ENCODE peak calls at places on chromosomes 7 and 10, in eight cellular contexts. K is IMR-90, D is activated B cell treated with CpG ODN at 0.5 μM for 24 hours, S is nephron progenitor cell, A is fibroblast of lung, O is right atrium auricular region, E is fibroblast of mammary gland, W is PC-9. H is an unnamed sample.

GRCh38 chr10:122152544-122152943 is 118.6 kb upstream of the BTBD16 start:
- DNase-seq in A (peak), K (peak), E (peak), W (no peak), O (peak), S (no peak), D (no peak), H (no peak)

GRCh38 chr10:96376483-96376882 is 17.7 kb upstream of the OPALIN start:
- DNase-seq in W (no peak), O (no peak), K (no peak), A (no peak), S (no peak), E (no peak), D (no peak), H (no peak)

GRCh38 chr10:109902992-109903947 is 20.0 kb downstream of the XPNPEP1 start:
- DNase-seq in E (peak), K (peak), D (no peak), A (peak), O (no peak), S (no peak), W (no peak), H (no peak)

GRCh38 chr7:79461660-79462059 is 8.2 kb upstream of the MAGI2 start:
- DNase-seq in W (peak), D (no peak), E (peak), O (no peak), K (peak), A (peak), S (no peak), H (no peak)

GRCh38 chr7:132771301-132771730 is 195.0 kb upstream of the PLXNA4 start:
- DNase-seq in S (no peak), E (no peak), O (no peak), W (no peak), K (no peak), A (no peak), D (no peak), H (no peak)

GRCh38 chr10:12729885-12730284 is 271.6 kb downstream of the CCDC3 start:
- DNase-seq in D (no peak), E (no peak), A (no peak), W (no peak), S (peak), O (no peak), K (no peak), H (no peak)

GRCh38 chr10:43128958-43129706 is 9.1 kb upstream of the CSGALNACT2 start:
- DNase-seq in K (peak), A (peak), O (peak), D (no peak), W (peak), S (no peak), E (peak), H (no peak)

GRCh38 chr10:11757452-11757819 is 15.3 kb downstream of the ECHDC3 start:
- DNase-seq in E (peak), O (peak), A (peak), S (no peak), D (no peak), K (peak), W (no peak), H (no peak)

GRCh38 chr7:151472644-151473380 is 32.9 kb upstream of the CRYGN start:
- DNase-seq in W (no peak), D (no peak), S (no peak), E (no peak), O (no peak), A (peak), K (no peak), H (no peak)

GRCh38 chr7:29987821-29988317 is 1.7 kb downstream of the SCRN1 start:
- DNase-seq in S (no peak), K (peak), O (no peak), D (no peak), E (peak), A (peak), W (peak), H (no peak)

GRCh38 chr7:121624922-121625321 is 228.8 kb upstream of the FAM3C start:
- DNase-seq in S (no peak), O (peak), K (no peak), E (peak), A (peak), W (no peak), D (no peak), H (no peak)

GRCh38 chr7:74329225-74329624 is 40.0 kb downstream of the CLIP2 start:
- DNase-seq in E (no peak), A (no peak), W (no peak), O (no peak), D (no peak), K (no peak), S (no peak), H (no peak)

GRCh38 chr10:120514035-120514620 is 57.1 kb downstream of the PLPP4 start:
- DNase-seq in E (peak), O (no peak), K (peak), D (no peak), S (peak), A (no peak), W (no peak), H (no peak)

GRCh38 chr10:49351669-49352068 is 44.2 kb downstream of the DRGX start:
- DNase-seq in K (no peak), E (no peak), D (no peak), S (no peak), O (no peak), A (no peak), W (no peak), H (no peak)

GRCh38 chr7:90458104-90458503 is 11.3 kb upstream of the PTTG1IP2 start:
- DNase-seq in O (no peak), K (no peak), D (no peak), S (no peak), W (no peak), A (no peak), E (no peak), H (no peak)

GRCh38 chr7:147251924-147252323 is 1135.3 kb downstream of the CNTNAP2 start:
- DNase-seq in A (no peak), D (no peak), W (no peak), O (no peak), S (no peak), E (no peak), K (no peak), H (no peak)

GRCh38 chr7:28155019-28155660 is 25.5 kb downstream of the JAZF1 start:
- DNase-seq in E (no peak), D (no peak), S (no peak), O (no peak), K (no peak), A (no peak), W (no peak), H (no peak)

GRCh38 chr7:11492307-11492706 is 339.7 kb downstream of the THSD7A start:
- DNase-seq in E (peak), S (no peak), O (no peak), W (no peak), K (no peak), D (no peak), A (peak), H (no peak)

GRCh38 chr10:16887565-16887964 is 70.3 kb upstream of the RSU1 start:
- DNase-seq in O (no peak), S (no peak), W (no peak), E (peak), K (peak), A (peak), D (no peak), H (no peak)

GRCh38 chr7:120523985-120524384 is 251.0 kb downstream of the KCND2 start:
- DNase-seq in A (no peak), E (no peak), S (no peak), W (no peak), O (no peak), K (no peak), D (no peak), H (no peak)

GRCh38 chr7:137480824-137481365 is 137.4 kb upstream of the PTN start:
- DNase-seq in D (no peak), E (peak), S (no peak), O (no peak), K (no peak), W (no peak), A (no peak), H (no peak)

DNA sequence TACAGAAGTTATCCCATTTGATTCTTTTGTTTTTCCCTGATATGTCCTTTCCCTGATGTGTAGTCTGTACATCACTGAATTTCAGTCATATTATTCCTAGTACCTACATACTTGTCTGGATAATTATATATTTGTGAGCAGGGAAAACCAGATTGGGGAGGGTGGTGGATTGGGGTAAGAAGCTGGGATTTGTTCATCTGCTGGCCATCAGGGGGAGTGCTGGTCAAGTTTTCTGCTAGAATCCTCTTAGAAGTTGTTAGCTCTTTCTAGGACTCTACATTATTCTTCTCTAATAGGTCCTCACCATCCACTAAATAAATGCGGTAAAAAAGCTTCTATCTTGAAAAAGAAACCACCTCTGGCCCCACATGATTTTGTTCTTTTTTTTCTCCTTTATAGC is 232.7 kb upstream of the TAC1 start:
- DNase-seq in S (peak), O (no peak), E (peak), A (no peak), W (no peak), K (no peak), D (no peak), H (no peak)
- TF ChIP-seq CTCF in S (peak), O (no peak), E (peak), A (no peak), W (peak), K (peak), D (no peak), H (peak)

GRCh38 chr7:140397784-140398750 is at the start of gene SLC37A3:
- DNase-seq in O (peak), A (peak), S (peak), K (peak), E (peak), W (peak), D (peak), H (peak)
- TF ChIP-seq CTCF in O (no peak), A (peak), S (no peak), K (peak), E (no peak), W (no peak), D (no peak), H (no peak)

GRCh38 chr7:100400656-100401055 is 27.4 kb downstream of the PILRA start:
- DNase-seq in K (no peak), D (no peak), W (no peak), O (no peak), E (no peak), A (no peak), S (peak), H (no peak)
- TF ChIP-seq CTCF in K (peak), D (no peak), W (no peak), O (no peak), E (no peak), A (no peak), S (peak), H (peak)

GRCh38 chr10:25555865-25556264 is 378.2 kb upstream of the MYO3A start:
- DNase-seq in S (no peak), W (no peak), E (no peak), O (no peak), K (no peak), A (no peak), D (no peak), H (no peak)
- TF ChIP-seq CTCF in S (no peak), W (no peak), E (no peak), O (no peak), K (no peak), A (no peak), D (no peak), H (peak)

GRCh38 chr10:113076949-113077348 is 126.9 kb downstream of the TCF7L2 start:
- DNase-seq in E (no peak), D (no peak), K (no peak), S (no peak), W (no peak), A (no peak), O (no peak), H (no peak)
- TF ChIP-seq CTCF in E (no peak), D (no peak), K (no peak), S (no peak), W (no peak), A (no peak), O (no peak), H (no peak)

GRCh38 chr7:130865408-130866236 is 131.6 kb upstream of the KLF14 start:
- DNase-seq in K (peak), W (peak), D (no peak), O (no peak), S (peak), A (no peak), E (no peak), H (no peak)
- TF ChIP-seq CTCF in K (peak), W (no peak), D (no peak), O (no peak), S (no peak), A (peak), E (peak), H (no peak)

GRCh38 chr10:111360260-111360925 is 283.6 kb downstream of the ADRA2A start:
- DNase-seq in O (no peak), D (no peak), A (no peak), K (no peak), W (no peak), S (peak), E (peak), H (no peak)
- TF ChIP-seq CTCF in O (no peak), D (no peak), A (no peak), K (peak), W (peak), S (peak), E (peak), H (peak)

H was measured in D721Med.